ENCODE peak calls at places on chromosomes 2 and 18, in nine cellular contexts. P is NCI-H1105 treated with DMSO at 0.1 percent for 48 hours; A is progenitor cell of endocrine pancreas; W is SHP77; Q is brain pericyte; N is prostate gland; V is AG04449; I is activated CD4-positive, alpha-beta T cell treated with anti-CD3 and anti-CD28 coated beads, Interleukin-2, amount 10 ng/mL, durations not matched to agents 7 days and 5 days; S is CD8-positive, alpha-beta T cell. Y is an unnamed sample.

GRCh38 chr2:164281896-164282295 is 339.4 kb downstream of the GRB14 start:
- DNase-seq in P (no peak), A (no peak), W (no peak), Q (no peak), I (no peak), N (no peak), V (no peak), S (no peak), Y (no peak)

GRCh38 chr2:84865181-84865783 is 15.6 kb downstream of the TRABD2A start:
- DNase-seq in W (no peak), A (no peak), Q (no peak), N (no peak), P (peak), V (no peak), S (no peak), I (peak), Y (peak)

GRCh38 chr2:181320638-181321037 is 136.5 kb upstream of the ITGA4 start:
- DNase-seq in Q (no peak), I (no peak), W (no peak), P (no peak), V (no peak), A (no peak), N (no peak), S (no peak), Y (no peak)

GRCh38 chr2:174597347-174598047 is at the start of gene WIPF1:
- DNase-seq in W (no peak), V (no peak), N (no peak), A (no peak), I (peak), S (peak), P (no peak), Q (no peak), Y (no peak)

GRCh38 chr2:235051436-235052260 is 99.8 kb downstream of the SH3BP4 start:
- DNase-seq in I (no peak), S (no peak), P (no peak), N (no peak), Q (no peak), W (no peak), V (no peak), A (no peak), Y (no peak)

GRCh38 chr2:166126014-166126639 is 1.7 kb downstream of the SCN1A start:
- DNase-seq in V (peak), P (no peak), S (no peak), W (no peak), N (no peak), Q (no peak), A (no peak), I (no peak), Y (no peak)

GRCh38 chr2:122034797-122035196 is 279.3 kb downstream of the TSN start:
- DNase-seq in S (no peak), I (no peak), V (no peak), W (no peak), N (no peak), P (no peak), Q (no peak), A (no peak), Y (no peak)

GRCh38 chr2:203022751-203023150 is 8.1 kb downstream of the NBEAL1 start:
- DNase-seq in V (no peak), W (no peak), A (no peak), S (no peak), Q (no peak), N (no peak), P (no peak), I (no peak), Y (no peak)

GRCh38 chr2:54838585-54839035 is 115.1 kb downstream of the EML6 start:
- DNase-seq in N (peak), V (no peak), P (peak), I (peak), A (peak), Q (peak), S (peak), W (peak), Y (peak)

GRCh38 chr18:36786686-36787085 is 42.1 kb downstream of the TPGS2 start:
- DNase-seq in A (no peak), I (no peak), N (peak), V (peak), W (no peak), S (no peak), P (no peak), Q (no peak), Y (no peak)

GRCh38 chr2:190950566-190950991 is 63.4 kb downstream of the STAT1 start:
- DNase-seq in I (no peak), A (no peak), W (no peak), P (no peak), S (no peak), V (no peak), Q (no peak), N (no peak), Y (no peak)

GRCh38 chr2:70686577-70687460 is 81.2 kb downstream of the ADD2 start:
- DNase-seq in P (no peak), W (peak), N (no peak), A (no peak), S (no peak), Q (no peak), V (peak), I (peak), Y (no peak)

GRCh38 chr2:166230024-166230723 is 102.4 kb upstream of the SCN1A start:
- DNase-seq in P (no peak), I (no peak), A (no peak), N (no peak), Q (peak), V (no peak), S (no peak), W (no peak), Y (no peak)

GRCh38 chr18:415627-416612 is 84.6 kb downstream of the COLEC12 start:
- DNase-seq in V (no peak), I (no peak), Q (no peak), W (no peak), A (no peak), P (no peak), S (no peak), N (no peak), Y (no peak)

GRCh38 chr2:133674433-133675331 is 106.4 kb upstream of the NCKAP5 start:
- DNase-seq in Q (peak), I (no peak), P (peak), A (no peak), V (peak), S (no peak), N (peak), W (peak), Y (peak)

GRCh38 chr18:52348209-52348608 is 8.2 kb downstream of the DCC start:
- DNase-seq in I (no peak), N (no peak), P (no peak), A (no peak), W (peak), Q (no peak), V (no peak), S (no peak), Y (no peak)

GRCh38 chr2:121134728-121135127 is 150.3 kb downstream of the TFCP2L1 start:
- DNase-seq in I (no peak), S (no peak), N (no peak), P (no peak), V (no peak), A (no peak), Q (no peak), W (no peak), Y (no peak)

GRCh38 chr18:32324173-32324572 is 134.3 kb downstream of the MEP1B start:
- DNase-seq in A (no peak), Q (no peak), V (no peak), W (no peak), S (no peak), N (no peak), I (no peak), P (no peak), Y (no peak)

GRCh38 chr2:20146401-20146800 is 78.5 kb downstream of the SDC1 start:
- DNase-seq in I (no peak), A (no peak), S (no peak), N (no peak), W (no peak), V (no peak), Q (no peak), P (no peak), Y (no peak)

GRCh38 chr18:78890388-78890787 is 89.2 kb upstream of the SALL3 start:
- DNase-seq in Q (no peak), S (no peak), I (no peak), W (no peak), P (no peak), A (no peak), N (no peak), V (no peak), Y (no peak)

GRCh38 chr2:79275863-79276262 is 116.3 kb upstream of the REG3A start:
- DNase-seq in I (no peak), A (no peak), P (no peak), W (no peak), S (no peak), N (no peak), V (no peak), Q (no peak), Y (no peak)

GRCh38 chr18:29874519-29875098 is 1167.9 kb downstream of the DSC3 start:
- DNase-seq in S (no peak), P (peak), V (no peak), N (no peak), W (peak), Q (no peak), I (no peak), A (peak), Y (peak)

GRCh38 chr2:119704670-119705120 is 25.7 kb downstream of the TMEM177 start:
- DNase-seq in W (no peak), N (no peak), Q (no peak), A (no peak), S (no peak), I (no peak), P (no peak), V (no peak), Y (no peak)

GRCh38 chr2:201196803-201197202 is 13.9 kb downstream of the CASP10 start:
- DNase-seq in N (no peak), P (no peak), A (no peak), S (no peak), V (no peak), W (no peak), I (no peak), Q (no peak), Y (no peak)

Y was measured in T47D.